ENCODE peak calls at places on chromosomes 16 and 17, in ten cellular contexts. One of them, this sample, is unnamed.

GRCh38 chr17:59533694-59534093 is 31.7 kb upstream of the DHX40 start:
- DNase-seq in neural progenitor cell: no peak
- DNase-seq in endothelial cell: no peak
- DNase-seq in stomach: no peak
- DNase-seq in NCI-H146: no peak
- DNase-seq in amygdala: peak
- DNase-seq in CD4-positive, alpha-beta T cell: no peak
- DNase-seq in Kasumi-1: peak
- DNase-seq in activated naive CD4-positive, alpha-beta T cell treated with anti-CD3 and anti-CD28 coated beads for 36 hours: no peak
- DNase-seq in skeletal muscle cell: no peak
- DNase-seq in this sample: no peak

GRCh38 chr17:28907709-28908475 is 5.0 kb upstream of the DHRS13 start:
- DNase-seq in neural progenitor cell: no peak
- DNase-seq in endothelial cell: no peak
- DNase-seq in stomach: no peak
- DNase-seq in NCI-H146: no peak
- DNase-seq in amygdala: no peak
- DNase-seq in CD4-positive, alpha-beta T cell: no peak
- DNase-seq in Kasumi-1: no peak
- DNase-seq in activated naive CD4-positive, alpha-beta T cell treated with anti-CD3 and anti-CD28 coated beads for 36 hours: no peak
- DNase-seq in skeletal muscle cell: no peak
- DNase-seq in this sample: no peak

GRCh38 chr17:67050066-67050465 is 5.7 kb downstream of the CACNG1 start:
- DNase-seq in neural progenitor cell: no peak
- DNase-seq in endothelial cell: no peak
- DNase-seq in stomach: no peak
- DNase-seq in NCI-H146: no peak
- DNase-seq in amygdala: no peak
- DNase-seq in CD4-positive, alpha-beta T cell: no peak
- DNase-seq in Kasumi-1: no peak
- DNase-seq in activated naive CD4-positive, alpha-beta T cell treated with anti-CD3 and anti-CD28 coated beads for 36 hours: no peak
- DNase-seq in skeletal muscle cell: no peak
- DNase-seq in this sample: no peak

GRCh38 chr17:80649200-80649644 is 104.6 kb downstream of the RPTOR start:
- DNase-seq in neural progenitor cell: no peak
- DNase-seq in endothelial cell: no peak
- DNase-seq in stomach: no peak
- DNase-seq in NCI-H146: no peak
- DNase-seq in amygdala: no peak
- DNase-seq in CD4-positive, alpha-beta T cell: no peak
- DNase-seq in Kasumi-1: no peak
- DNase-seq in activated naive CD4-positive, alpha-beta T cell treated with anti-CD3 and anti-CD28 coated beads for 36 hours: no peak
- DNase-seq in skeletal muscle cell: no peak
- DNase-seq in this sample: no peak

GRCh38 chr16:3036726-3037315 is at the start of gene BICDL2:
- DNase-seq in neural progenitor cell: no peak
- DNase-seq in endothelial cell: no peak
- DNase-seq in stomach: peak
- DNase-seq in NCI-H146: peak
- DNase-seq in amygdala: no peak
- DNase-seq in CD4-positive, alpha-beta T cell: no peak
- DNase-seq in Kasumi-1: no peak
- DNase-seq in activated naive CD4-positive, alpha-beta T cell treated with anti-CD3 and anti-CD28 coated beads for 36 hours: no peak
- DNase-seq in skeletal muscle cell: no peak
- DNase-seq in this sample: no peak

GRCh38 chr16:17359778-17360177 is 111.0 kb downstream of the XYLT1 start:
- DNase-seq in neural progenitor cell: no peak
- DNase-seq in endothelial cell: no peak
- DNase-seq in stomach: no peak
- DNase-seq in NCI-H146: no peak
- DNase-seq in amygdala: no peak
- DNase-seq in CD4-positive, alpha-beta T cell: peak
- DNase-seq in Kasumi-1: peak
- DNase-seq in activated naive CD4-positive, alpha-beta T cell treated with anti-CD3 and anti-CD28 coated beads for 36 hours: peak
- DNase-seq in skeletal muscle cell: no peak
- DNase-seq in this sample: no peak

GRCh38 chr16:53893731-53894435 is 189.9 kb downstream of the FTO start:
- DNase-seq in neural progenitor cell: no peak
- DNase-seq in endothelial cell: no peak
- DNase-seq in stomach: no peak
- DNase-seq in NCI-H146: peak
- DNase-seq in amygdala: no peak
- DNase-seq in CD4-positive, alpha-beta T cell: no peak
- DNase-seq in Kasumi-1: no peak
- DNase-seq in activated naive CD4-positive, alpha-beta T cell treated with anti-CD3 and anti-CD28 coated beads for 36 hours: no peak
- DNase-seq in skeletal muscle cell: peak
- DNase-seq in this sample: no peak

GRCh38 chr17:6534846-6535514 is 21.4 kb downstream of the PITPNM3 start:
- DNase-seq in neural progenitor cell: no peak
- DNase-seq in endothelial cell: no peak
- DNase-seq in stomach: no peak
- DNase-seq in NCI-H146: no peak
- DNase-seq in amygdala: no peak
- DNase-seq in CD4-positive, alpha-beta T cell: no peak
- DNase-seq in Kasumi-1: no peak
- DNase-seq in activated naive CD4-positive, alpha-beta T cell treated with anti-CD3 and anti-CD28 coated beads for 36 hours: no peak
- DNase-seq in skeletal muscle cell: no peak
- DNase-seq in this sample: no peak

GRCh38 chr17:43857141-43857540 is 10.2 kb downstream of the CD300LG start:
- DNase-seq in neural progenitor cell: no peak
- DNase-seq in endothelial cell: no peak
- DNase-seq in stomach: no peak
- DNase-seq in NCI-H146: no peak
- DNase-seq in amygdala: no peak
- DNase-seq in CD4-positive, alpha-beta T cell: no peak
- DNase-seq in Kasumi-1: no peak
- DNase-seq in activated naive CD4-positive, alpha-beta T cell treated with anti-CD3 and anti-CD28 coated beads for 36 hours: no peak
- DNase-seq in skeletal muscle cell: no peak
- DNase-seq in this sample: no peak

GRCh38 chr17:47009759-47010594 is 30.9 kb upstream of the RPRML start:
- DNase-seq in neural progenitor cell: no peak
- DNase-seq in endothelial cell: no peak
- DNase-seq in stomach: no peak
- DNase-seq in NCI-H146: no peak
- DNase-seq in amygdala: no peak
- DNase-seq in CD4-positive, alpha-beta T cell: no peak
- DNase-seq in Kasumi-1: no peak
- DNase-seq in activated naive CD4-positive, alpha-beta T cell treated with anti-CD3 and anti-CD28 coated beads for 36 hours: no peak
- DNase-seq in skeletal muscle cell: no peak
- DNase-seq in this sample: no peak

GRCh38 chr16:74226361-74226979 is 70.1 kb upstream of the PSMD7 start:
- DNase-seq in neural progenitor cell: peak
- DNase-seq in endothelial cell: no peak
- DNase-seq in stomach: no peak
- DNase-seq in NCI-H146: peak
- DNase-seq in amygdala: no peak
- DNase-seq in CD4-positive, alpha-beta T cell: no peak
- DNase-seq in Kasumi-1: peak
- DNase-seq in activated naive CD4-positive, alpha-beta T cell treated with anti-CD3 and anti-CD28 coated beads for 36 hours: no peak
- DNase-seq in skeletal muscle cell: no peak
- DNase-seq in this sample: no peak

GRCh38 chr16:67155305-67156145 is 4.2 kb downstream of the TRADD start:
- DNase-seq in neural progenitor cell: peak
- DNase-seq in endothelial cell: peak
- DNase-seq in stomach: peak
- DNase-seq in NCI-H146: peak
- DNase-seq in amygdala: peak
- DNase-seq in CD4-positive, alpha-beta T cell: peak
- DNase-seq in Kasumi-1: peak
- DNase-seq in activated naive CD4-positive, alpha-beta T cell treated with anti-CD3 and anti-CD28 coated beads for 36 hours: peak
- DNase-seq in skeletal muscle cell: no peak
- DNase-seq in this sample: peak

GRCh38 chr16:528111-529011 is 849 bp downstream of the CAPN15 start:
- DNase-seq in neural progenitor cell: peak
- DNase-seq in endothelial cell: no peak
- DNase-seq in stomach: peak
- DNase-seq in NCI-H146: peak
- DNase-seq in amygdala: no peak
- DNase-seq in CD4-positive, alpha-beta T cell: peak
- DNase-seq in Kasumi-1: peak
- DNase-seq in activated naive CD4-positive, alpha-beta T cell treated with anti-CD3 and anti-CD28 coated beads for 36 hours: peak
- DNase-seq in skeletal muscle cell: no peak
- DNase-seq in this sample: peak

GRCh38 chr17:15398291-15398690 is 56.9 kb upstream of the TEKT3 start:
- DNase-seq in neural progenitor cell: no peak
- DNase-seq in endothelial cell: no peak
- DNase-seq in stomach: no peak
- DNase-seq in NCI-H146: no peak
- DNase-seq in amygdala: peak
- DNase-seq in CD4-positive, alpha-beta T cell: no peak
- DNase-seq in Kasumi-1: peak
- DNase-seq in activated naive CD4-positive, alpha-beta T cell treated with anti-CD3 and anti-CD28 coated beads for 36 hours: no peak
- DNase-seq in skeletal muscle cell: no peak
- DNase-seq in this sample: no peak

GRCh38 chr17:10295728-10296343 is 77.0 kb downstream of the MYH13 start:
- DNase-seq in neural progenitor cell: peak
- DNase-seq in endothelial cell: peak
- DNase-seq in stomach: no peak
- DNase-seq in NCI-H146: no peak
- DNase-seq in amygdala: peak
- DNase-seq in CD4-positive, alpha-beta T cell: no peak
- DNase-seq in Kasumi-1: peak
- DNase-seq in activated naive CD4-positive, alpha-beta T cell treated with anti-CD3 and anti-CD28 coated beads for 36 hours: peak
- DNase-seq in skeletal muscle cell: no peak
- DNase-seq in this sample: peak

GRCh38 chr16:51243836-51244483 is 92.9 kb upstream of the SALL1 start:
- DNase-seq in neural progenitor cell: no peak
- DNase-seq in endothelial cell: no peak
- DNase-seq in stomach: peak
- DNase-seq in NCI-H146: no peak
- DNase-seq in amygdala: no peak
- DNase-seq in CD4-positive, alpha-beta T cell: no peak
- DNase-seq in Kasumi-1: no peak
- DNase-seq in activated naive CD4-positive, alpha-beta T cell treated with anti-CD3 and anti-CD28 coated beads for 36 hours: no peak
- DNase-seq in skeletal muscle cell: no peak
- DNase-seq in this sample: no peak

GRCh38 chr17:77862890-77863813 is 95.4 kb upstream of the TNRC6C start:
- DNase-seq in neural progenitor cell: no peak
- DNase-seq in endothelial cell: no peak
- DNase-seq in stomach: no peak
- DNase-seq in NCI-H146: no peak
- DNase-seq in amygdala: no peak
- DNase-seq in CD4-positive, alpha-beta T cell: no peak
- DNase-seq in Kasumi-1: no peak
- DNase-seq in activated naive CD4-positive, alpha-beta T cell treated with anti-CD3 and anti-CD28 coated beads for 36 hours: no peak
- DNase-seq in skeletal muscle cell: no peak
- DNase-seq in this sample: no peak

GRCh38 chr16:80899804-80900592 is 95.6 kb upstream of the CDYL2 start:
- DNase-seq in neural progenitor cell: no peak
- DNase-seq in endothelial cell: no peak
- DNase-seq in stomach: peak
- DNase-seq in NCI-H146: no peak
- DNase-seq in amygdala: peak
- DNase-seq in CD4-positive, alpha-beta T cell: no peak
- DNase-seq in Kasumi-1: no peak
- DNase-seq in activated naive CD4-positive, alpha-beta T cell treated with anti-CD3 and anti-CD28 coated beads for 36 hours: no peak
- DNase-seq in skeletal muscle cell: peak
- DNase-seq in this sample: no peak

GRCh38 chr17:42527932-42528331 is 8.1 kb upstream of the NAGLU start:
- DNase-seq in neural progenitor cell: no peak
- DNase-seq in endothelial cell: no peak
- DNase-seq in stomach: no peak
- DNase-seq in NCI-H146: no peak
- DNase-seq in amygdala: peak
- DNase-seq in CD4-positive, alpha-beta T cell: no peak
- DNase-seq in Kasumi-1: no peak
- DNase-seq in activated naive CD4-positive, alpha-beta T cell treated with anti-CD3 and anti-CD28 coated beads for 36 hours: no peak
- DNase-seq in skeletal muscle cell: no peak
- DNase-seq in this sample: no peak

GRCh38 chr17:65173951-65174683 is 36.9 kb downstream of the RGS9 start:
- DNase-seq in neural progenitor cell: no peak
- DNase-seq in endothelial cell: no peak
- DNase-seq in stomach: no peak
- DNase-seq in NCI-H146: no peak
- DNase-seq in amygdala: no peak
- DNase-seq in CD4-positive, alpha-beta T cell: no peak
- DNase-seq in Kasumi-1: no peak
- DNase-seq in activated naive CD4-positive, alpha-beta T cell treated with anti-CD3 and anti-CD28 coated beads for 36 hours: no peak
- DNase-seq in skeletal muscle cell: no peak
- DNase-seq in this sample: no peak

GRCh38 chr17:55326030-55326429 is 61.3 kb downstream of the HLF start:
- DNase-seq in neural progenitor cell: no peak
- DNase-seq in endothelial cell: no peak
- DNase-seq in stomach: no peak
- DNase-seq in NCI-H146: no peak
- DNase-seq in amygdala: no peak
- DNase-seq in CD4-positive, alpha-beta T cell: no peak
- DNase-seq in Kasumi-1: no peak
- DNase-seq in activated naive CD4-positive, alpha-beta T cell treated with anti-CD3 and anti-CD28 coated beads for 36 hours: no peak
- DNase-seq in skeletal muscle cell: no peak
- DNase-seq in this sample: no peak

GRCh38 chr16:89099905-89100304 is 6.3 kb downstream of the ACSF3 start:
- DNase-seq in neural progenitor cell: no peak
- DNase-seq in endothelial cell: no peak
- DNase-seq in stomach: no peak
- DNase-seq in NCI-H146: no peak
- DNase-seq in amygdala: no peak
- DNase-seq in CD4-positive, alpha-beta T cell: no peak
- DNase-seq in Kasumi-1: no peak
- DNase-seq in activated naive CD4-positive, alpha-beta T cell treated with anti-CD3 and anti-CD28 coated beads for 36 hours: no peak
- DNase-seq in skeletal muscle cell: no peak
- DNase-seq in this sample: no peak